ENCODE peak calls at places on chromosomes 5 and 9, in ten cellular contexts. L, Q, G, V, Z, I, A, X, E and R are unnamed samples.

GRCh38 chr9:31588010-31588409 is 796.4 kb upstream of the ACO1 start:
- DNase-seq in L (no peak), Q (no peak), G (no peak), V (no peak), Z (no peak), I (no peak), A (no peak), X (no peak), E (no peak), R (no peak)

GRCh38 chr5:146528232-146528631 is 12.2 kb upstream of the GPR151 start:
- DNase-seq in L (no peak), Q (no peak), G (no peak), V (no peak), Z (no peak), I (no peak), A (no peak), X (no peak), E (no peak), R (peak; percentile 29)

GRCh38 chr5:61328791-61329617 is 3.1 kb upstream of the ZSWIM6 start:
- DNase-seq in L (no peak), Q (no peak), G (no peak), V (no peak), Z (no peak), I (no peak), A (no peak), X (no peak), E (no peak), R (no peak)

GRCh38 chr5:169590602-169591001 is 7.0 kb downstream of the SPDL1 start:
- DNase-seq in L (no peak), Q (no peak), G (no peak), V (peak; percentile 65), Z (no peak), I (no peak), A (no peak), X (no peak), E (no peak), R (no peak)

GRCh38 chr9:83431470-83432060 is 106.6 kb downstream of the FRMD3 start:
- DNase-seq in L (no peak), Q (no peak), G (no peak), V (no peak), Z (no peak), I (no peak), A (no peak), X (no peak), E (no peak), R (peak; percentile 31)

GRCh38 chr5:118703241-118703640 is 285.1 kb downstream of the DTWD2 start:
- DNase-seq in L (no peak), Q (no peak), G (no peak), V (no peak), Z (no peak), I (no peak), A (no peak), X (no peak), E (no peak), R (no peak)

GRCh38 chr9:33220681-33221567 is 19.0 kb upstream of the SPINK4 start:
- DNase-seq in L (no peak), Q (no peak), G (no peak), V (no peak), Z (no peak), I (no peak), A (no peak), X (no peak), E (no peak), R (no peak)

GRCh38 chr5:148416921-148417320 is 33.2 kb downstream of the FBXO38 start:
- DNase-seq in L (no peak), Q (peak; percentile 49), G (no peak), V (peak; percentile 27), Z (no peak), I (no peak), A (no peak), X (no peak), E (no peak), R (peak; percentile 63)

GRCh38 chr5:14491505-14491904 is 90.1 kb upstream of the OTULINL start:
- DNase-seq in L (no peak), Q (peak; percentile 69), G (no peak), V (no peak), Z (no peak), I (peak; percentile 15), A (no peak), X (no peak), E (no peak), R (peak; percentile 31)

GRCh38 chr9:136952354-136952855 is 332 bp downstream of the LCN12 start:
- DNase-seq in L (no peak), Q (no peak), G (no peak), V (no peak), Z (no peak), I (no peak), A (no peak), X (no peak), E (no peak), R (no peak)

GRCh38 chr9:129938291-129938979 is 103.2 kb downstream of the USP20 start:
- DNase-seq in L (no peak), Q (peak; percentile 45), G (no peak), V (no peak), Z (peak; percentile 36), I (peak; percentile 17), A (no peak), X (no peak), E (no peak), R (peak; percentile 4)

GRCh38 chr9:132589148-132590036 is 7.0 kb downstream of the BARHL1 start:
- DNase-seq in L (no peak), Q (no peak), G (no peak), V (no peak), Z (no peak), I (no peak), A (no peak), X (no peak), E (no peak), R (no peak)

GRCh38 chr5:154141686-154142300 is 48.7 kb upstream of the GALNT10 start:
- DNase-seq in L (no peak), Q (no peak), G (no peak), V (no peak), Z (no peak), I (no peak), A (no peak), X (no peak), E (no peak), R (no peak)

GRCh38 chr5:10663531-10664183 is 97.4 kb downstream of the DAP start:
- DNase-seq in L (no peak), Q (no peak), G (no peak), V (no peak), Z (no peak), I (no peak), A (no peak), X (no peak), E (no peak), R (peak; percentile 60)

GRCh38 chr5:167561796-167562195 is 729.6 kb upstream of the WWC1 start:
- DNase-seq in L (peak; percentile 31), Q (no peak), G (no peak), V (no peak), Z (no peak), I (no peak), A (no peak), X (no peak), E (no peak), R (no peak)

GRCh38 chr9:77013932-77014596 is 5.4 kb upstream of the FOXB2 start:
- DNase-seq in L (peak; percentile 52), Q (no peak), G (no peak), V (no peak), Z (no peak), I (no peak), A (no peak), X (no peak), E (no peak), R (no peak)

GRCh38 chr5:108382784-108383358 is 973 bp upstream of the FBXL17 start:
- DNase-seq in L (no peak), Q (no peak), G (peak; percentile 43), V (peak; percentile 67), Z (no peak), I (no peak), A (no peak), X (no peak), E (no peak), R (no peak)

GRCh38 chr9:90801507-90802289 is at the start of gene SYK:
- DNase-seq in L (peak; percentile 63), Q (no peak), G (no peak), V (peak; percentile 26), Z (no peak), I (no peak), A (no peak), X (peak; percentile 60), E (no peak), R (peak; percentile 60)

GRCh38 chr5:14450055-14450524 is 131.5 kb upstream of the OTULINL start:
- DNase-seq in L (no peak), Q (peak; percentile 97), G (no peak), V (no peak), Z (peak; percentile 83), I (peak; percentile 73), A (peak; percentile 84), X (no peak), E (no peak), R (no peak)

GRCh38 chr9:128727626-128728248 is 3.8 kb upstream of the ZDHHC12 start:
- DNase-seq in L (no peak), Q (no peak), G (no peak), V (no peak), Z (no peak), I (no peak), A (no peak), X (no peak), E (no peak), R (no peak)

GRCh38 chr9:83457005-83457404 is 81.2 kb downstream of the FRMD3 start:
- DNase-seq in L (no peak), Q (no peak), G (no peak), V (no peak), Z (no peak), I (no peak), A (no peak), X (no peak), E (no peak), R (no peak)

GRCh38 chr5:106331415-106331814 is 1339.3 kb downstream of the EFNA5 start:
- DNase-seq in L (no peak), Q (peak; percentile 83), G (no peak), V (peak; percentile 13), Z (peak; percentile 69), I (peak; percentile 97), A (no peak), X (no peak), E (no peak), R (no peak)

GRCh38 chr5:150665044-150665443 is 4.0 kb downstream of the MYOZ3 start:
- DNase-seq in L (peak; percentile 19), Q (no peak), G (no peak), V (peak; percentile 77), Z (no peak), I (peak; percentile 28), A (peak; percentile 54), X (no peak), E (no peak), R (no peak)

GRCh38 chr5:82119889-82120288 is 148.1 kb downstream of the ATG10 start:
- DNase-seq in L (no peak), Q (no peak), G (no peak), V (no peak), Z (no peak), I (no peak), A (no peak), X (no peak), E (no peak), R (no peak)

GRCh38 chr5:143106175-143106574 is 297.3 kb downstream of the NR3C1 start:
- DNase-seq in L (no peak), Q (peak; percentile 16), G (no peak), V (no peak), Z (no peak), I (peak; percentile 72), A (no peak), X (no peak), E (no peak), R (peak; percentile 52)